ENCODE peak calls at places on chromosomes 4 and X, in four cellular contexts. O, Q, G and L are unnamed samples.

GRCh38 chr4:128758314-128758922 is 51.1 kb upstream of the JADE1 start:
- DNase-seq in G (no peak), O (no peak), Q (no peak), L (no peak)

GRCh38 chrX:40146471-40147398 is 49.0 kb upstream of the BCOR start:
- DNase-seq in G (peak; percentile 42), O (no peak), Q (peak; percentile 38), L (peak; percentile 61)

GRCh38 chr4:83810428-83810827 is 274.5 kb downstream of the GPAT3 start:
- DNase-seq in O (no peak), Q (no peak), G (no peak), L (no peak)

GRCh38 chrX:28787206-28787605 is 200.0 kb downstream of the IL1RAPL1 start:
- DNase-seq in Q (no peak), G (no peak), O (peak; percentile 65), L (no peak)

GRCh38 chrX:51891821-51892551 is 1.4 kb upstream of the MAGED1 start:
- DNase-seq in Q (no peak), G (no peak), O (no peak), L (no peak)

GRCh38 chr4:182585321-182585720 is 331.9 kb downstream of the DCTD start:
- DNase-seq in G (peak; percentile 38), Q (no peak), O (no peak), L (no peak)

GRCh38 chr4:25914670-25915358 is 794 bp downstream of the SMIM20 start:
- DNase-seq in G (no peak), Q (no peak), O (no peak), L (peak; percentile 12)

GRCh38 chr4:128635141-128635911 is 174.2 kb upstream of the JADE1 start:
- DNase-seq in Q (no peak), O (no peak), G (no peak), L (no peak)

GRCh38 chr4:77344784-77345183 is 187.8 kb downstream of the CCNG2 start:
- DNase-seq in G (no peak), O (no peak), Q (no peak), L (no peak)

GRCh38 chr4:155703486-155704227 is 37.0 kb downstream of the GUCY1A1 start:
- DNase-seq in Q (no peak), O (no peak), G (no peak), L (peak; percentile 25)

GRCh38 chr4:92050875-92051274 is 252.9 kb upstream of the GRID2 start:
- DNase-seq in G (no peak), Q (no peak), O (no peak), L (no peak)

GRCh38 chrX:134246282-134246681 is 9.3 kb downstream of the CCDC160 start:
- DNase-seq in Q (no peak), O (no peak), G (no peak), L (no peak)

GRCh38 chr4:23979534-23979933 is 89.7 kb upstream of the PPARGC1A start:
- DNase-seq in G (no peak), Q (no peak), O (no peak), L (no peak)

GRCh38 chrX:64204701-64205440 is 637 bp downstream of the AMER1 start:
- DNase-seq in Q (peak; percentile 10), G (peak; percentile 28), O (no peak), L (peak; percentile 55)

GRCh38 chrX:18041656-18042055 is 179.0 kb downstream of the BEND2 start:
- DNase-seq in G (no peak), Q (no peak), O (no peak), L (no peak)

GRCh38 chrX:129840334-129840733 is 3.4 kb downstream of the ZDHHC9 start:
- DNase-seq in Q (no peak), G (no peak), O (no peak), L (no peak)

GRCh38 chrX:147737690-147738089 is 174.0 kb upstream of the FMR1 start:
- DNase-seq in Q (no peak), G (no peak), O (no peak), L (no peak)

GRCh38 chr4:109701566-109702399 is 1.5 kb downstream of the CASP6 start:
- DNase-seq in Q (no peak), O (no peak), G (peak; percentile 27), L (peak; percentile 25)
- TF ChIP-seq CTCF in Q (no peak), O (no peak), G (no peak), L (no peak)

GRCh38 chrX:71282514-71283408 is 674 bp upstream of the NONO start:
- DNase-seq in G (no peak), Q (peak; percentile 43), O (peak; percentile 4), L (peak; percentile 14)

GRCh38 chrX:71285929-71286328 is 2.5 kb downstream of the NONO start:
- DNase-seq in O (no peak), G (no peak), Q (no peak), L (no peak)

GRCh38 chrX:71283409-71284143 is at the start of gene NONO:
- DNase-seq in O (peak; percentile 98), Q (peak; percentile 80), G (peak; percentile 79), L (peak; percentile 83)
- TF ChIP-seq CTCF in O (no peak), Q (no peak), G (no peak), L (no peak)

GRCh38 chr4:15778191-15778741 is at the start of gene CD38:
- DNase-seq in Q (peak; percentile 24), O (no peak), G (peak; percentile 35), L (peak; percentile 83)

GRCh38 chr4:15777697-15778096 is 431 bp upstream of the CD38 start:
- DNase-seq in O (no peak), G (no peak), Q (no peak), L (no peak)

GRCh38 chr4:15779789-15780188 is 1.7 kb downstream of the CD38 start:
- DNase-seq in G (no peak), O (no peak), Q (no peak), L (no peak)

GRCh38 chr4:15778742-15779231 is 659 bp downstream of the CD38 start:
- DNase-seq in O (no peak), Q (peak; percentile 36), G (peak; percentile 16), L (peak; percentile 81)

GRCh38 chr4:15779336-15779735 is 1.2 kb downstream of the CD38 start:
- DNase-seq in G (peak; percentile 43), Q (no peak), O (no peak), L (no peak)
- TF ChIP-seq CTCF in G (no peak), Q (no peak), O (no peak), L (no peak)

GRCh38 chr4:123876640-123877039 is 480.0 kb downstream of the SPRY1 start:
- DNase-seq in G (no peak), O (no peak), Q (no peak), L (no peak)
- TF ChIP-seq CTCF in G (no peak), O (no peak), Q (no peak), L (no peak)

GRCh38 chr4:173661001-173661400 is 131.0 kb upstream of the HAND2 start:
- DNase-seq in Q (no peak), G (no peak), O (no peak), L (no peak)
- TF ChIP-seq CTCF in Q (no peak), G (no peak), O (no peak), L (no peak)

DNA sequence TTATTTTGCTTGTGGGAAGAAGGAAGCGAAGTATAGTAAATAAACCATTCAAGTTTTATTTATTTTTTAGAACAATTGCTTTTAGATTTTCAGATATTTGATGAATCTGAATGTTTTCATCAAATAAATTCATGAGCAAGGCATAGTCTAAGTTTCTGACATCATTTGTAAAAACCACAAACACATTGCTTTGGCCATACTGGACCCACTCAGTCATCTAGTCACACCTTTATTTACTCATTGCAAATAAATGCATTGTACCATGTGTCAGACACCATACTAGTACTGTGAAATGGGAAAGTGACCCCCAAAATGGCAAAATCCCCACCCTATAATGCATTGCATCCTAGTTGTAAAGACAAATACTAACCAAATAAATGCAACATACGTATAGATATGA is 449.1 kb upstream of the SMIM31 start:
- DNase-seq in Q (no peak), O (no peak), G (no peak), L (no peak)
- TF ChIP-seq CTCF in Q (no peak), O (no peak), G (no peak), L (no peak)

GRCh38 chrX:87167841-87168240 is 349.8 kb upstream of the KLHL4 start:
- DNase-seq in O (no peak), Q (no peak), G (no peak), L (no peak)
- TF ChIP-seq CTCF in O (no peak), Q (no peak), G (no peak), L (no peak)